ENCODE peak calls at places on chromosomes 13 and 19, in six cellular contexts. P is H9, T is neural crest cell, R is KG1, S is cardiac muscle cell, Z is T-helper 2 cell. K is an unnamed sample.

GRCh38 chr13:21287331-21287907 is 111.0 kb downstream of the MRPL57 start:
- DNase-seq in Z (no peak), S (no peak), P (peak), T (no peak), R (no peak), K (no peak)

GRCh38 chr19:30116984-30117555 is 175.0 kb downstream of the URI1 start:
- DNase-seq in S (no peak), R (no peak), P (no peak), Z (no peak), T (no peak), K (peak)

GRCh38 chr13:20492641-20493040 is 33.0 kb downstream of the CRYL1 start:
- DNase-seq in Z (no peak), R (no peak), P (peak), S (peak), T (peak), K (peak)

GRCh38 chr13:43986395-43986794 is 106.7 kb downstream of the LACC1 start:
- DNase-seq in T (no peak), R (no peak), S (no peak), P (no peak), Z (no peak), K (no peak)

GRCh38 chr19:13098291-13099072 is 4.2 kb downstream of the LYL1 start:
- DNase-seq in T (no peak), R (no peak), P (peak), S (peak), Z (no peak), K (peak)

GRCh38 chr13:23813635-23814034 is 75.6 kb downstream of the MIPEP start:
- DNase-seq in Z (no peak), R (no peak), T (no peak), P (no peak), S (no peak), K (no peak)

GRCh38 chr19:5693195-5694166 is 3.4 kb downstream of the RPL36 start:
- DNase-seq in R (no peak), P (peak), T (no peak), S (no peak), Z (no peak), K (no peak)

GRCh38 chr19:44955500-44956439 is 590 bp downstream of the CLPTM1 start:
- DNase-seq in S (no peak), P (no peak), Z (no peak), R (no peak), T (no peak), K (no peak)

GRCh38 chr13:113148940-113149503 is 9.4 kb upstream of the PROZ start:
- DNase-seq in T (no peak), S (no peak), R (no peak), Z (no peak), P (peak), K (no peak)